ENCODE peak calls at places on chromosomes 6 and 20, in nine cellular contexts. L is astrocyte of the spinal cord; S is stimulated activated effector memory CD8-positive, alpha-beta T cell treated with anti-CD3 and anti-CD28 coated beads, Interleukin-12 subunit alpha, Interleukin-12 subunit beta, amount 100 ng/mL, for 72 hours; A is naive B cell; D is iPS-NIHi11; B is BJ; N is GM04504; W is CD8-positive, alpha-beta T cell; Z is HEK293T. J is an unnamed sample.

GRCh38 chr20:7147220-7147601 is 379.7 kb downstream of the BMP2 start:
- DNase-seq in L (no peak), S (no peak), A (no peak), D (peak), B (no peak), N (no peak), W (no peak), Z (no peak), J (no peak)

GRCh38 chr6:118932421-118932820 is 2.5 kb downstream of the MCM9 start:
- DNase-seq in L (no peak), S (no peak), A (no peak), D (no peak), B (no peak), N (no peak), W (no peak), Z (no peak), J (no peak)

GRCh38 chr6:148311849-148312669 is 30.6 kb upstream of the SASH1 start:
- DNase-seq in L (no peak), S (no peak), A (no peak), D (no peak), B (no peak), N (no peak), W (no peak), Z (no peak), J (no peak)

GRCh38 chr6:38027685-38028373 is 208.3 kb downstream of the ZFAND3 start:
- DNase-seq in L (peak), S (no peak), A (no peak), D (no peak), B (no peak), N (no peak), W (no peak), Z (no peak), J (no peak)

GRCh38 chr6:154157082-154157481 is 118.0 kb downstream of the OPRM1 start:
- DNase-seq in L (no peak), S (no peak), A (no peak), D (no peak), B (no peak), N (no peak), W (no peak), Z (no peak), J (no peak)

GRCh38 chr6:157233686-157234085 is 89.6 kb downstream of the TMEM242 start:
- DNase-seq in L (no peak), S (no peak), A (no peak), D (no peak), B (no peak), N (no peak), W (no peak), Z (no peak), J (no peak)

GRCh38 chr20:20367681-20368413 is at the start of gene INSM1:
- DNase-seq in L (no peak), S (no peak), A (no peak), D (peak), B (no peak), N (no peak), W (no peak), Z (peak), J (peak)

GRCh38 chr6:21992178-21992967 is 304.5 kb downstream of the PRL start:
- DNase-seq in L (peak), S (no peak), A (no peak), D (no peak), B (peak), N (peak), W (no peak), Z (no peak), J (peak)

GRCh38 chr6:11437824-11438459 is 99.6 kb upstream of the TMEM170B start:
- DNase-seq in L (no peak), S (no peak), A (no peak), D (no peak), B (no peak), N (no peak), W (no peak), Z (no peak), J (no peak)

GRCh38 chr6:155115893-155116570 is 120.9 kb downstream of the TIAM2 start:
- DNase-seq in L (no peak), S (no peak), A (no peak), D (no peak), B (no peak), N (no peak), W (no peak), Z (no peak), J (no peak)